ENCODE peak calls at places on chromosomes 3 and 15, in ten cellular contexts. One of them, this sample, is unnamed.

GRCh38 chr3:101825904-101826445 is 23.3 kb upstream of the NFKBIZ start:
- DNase-seq in esophagus muscularis mucosa: no peak
- DNase-seq in IMR-90: peak; percentile 45
- DNase-seq in endothelial cell of umbilical vein: peak; percentile 27
- DNase-seq in body of pancreas: no peak
- DNase-seq in GM23338: no peak
- DNase-seq in upper lobe of right lung: no peak
- DNase-seq in fibroblast of lung: peak; percentile 24
- DNase-seq in mammary epithelial cell: no peak
- DNase-seq in uterus: no peak
- DNase-seq in this sample: no peak

GRCh38 chr3:184676927-184677326 is 34.9 kb downstream of the MAGEF1 start:
- DNase-seq in esophagus muscularis mucosa: no peak
- DNase-seq in IMR-90: no peak
- DNase-seq in endothelial cell of umbilical vein: no peak
- DNase-seq in body of pancreas: no peak
- DNase-seq in GM23338: no peak
- DNase-seq in upper lobe of right lung: no peak
- DNase-seq in fibroblast of lung: no peak
- DNase-seq in mammary epithelial cell: no peak
- DNase-seq in uterus: no peak
- DNase-seq in this sample: no peak

GRCh38 chr3:137205394-137206060 is 247.7 kb downstream of the IL20RB start:
- DNase-seq in esophagus muscularis mucosa: no peak
- DNase-seq in IMR-90: peak; percentile 18
- DNase-seq in endothelial cell of umbilical vein: no peak
- DNase-seq in body of pancreas: no peak
- DNase-seq in GM23338: no peak
- DNase-seq in upper lobe of right lung: no peak
- DNase-seq in fibroblast of lung: no peak
- DNase-seq in mammary epithelial cell: no peak
- DNase-seq in uterus: no peak
- DNase-seq in this sample: no peak

GRCh38 chr15:54803139-54803808 is 393.5 kb downstream of the RSL24D1 start:
- DNase-seq in esophagus muscularis mucosa: no peak
- DNase-seq in IMR-90: peak; percentile 0
- DNase-seq in endothelial cell of umbilical vein: no peak
- DNase-seq in body of pancreas: no peak
- DNase-seq in GM23338: no peak
- DNase-seq in upper lobe of right lung: no peak
- DNase-seq in fibroblast of lung: peak; percentile 58
- DNase-seq in mammary epithelial cell: peak; percentile 0
- DNase-seq in uterus: no peak
- DNase-seq in this sample: peak; percentile 72

GRCh38 chr3:49133226-49133951 is 539 bp upstream of the LAMB2 start:
- DNase-seq in esophagus muscularis mucosa: peak; percentile 94
- DNase-seq in IMR-90: peak; percentile 85
- DNase-seq in endothelial cell of umbilical vein: peak; percentile 92
- DNase-seq in body of pancreas: peak; percentile 86
- DNase-seq in GM23338: peak; percentile 94
- DNase-seq in upper lobe of right lung: peak; percentile 90
- DNase-seq in fibroblast of lung: peak; percentile 89
- DNase-seq in mammary epithelial cell: peak; percentile 84
- DNase-seq in uterus: peak; percentile 87
- DNase-seq in this sample: peak; percentile 85

GRCh38 chr3:177089120-177089519 is 108.2 kb downstream of the TBL1XR1 start:
- DNase-seq in esophagus muscularis mucosa: no peak
- DNase-seq in IMR-90: no peak
- DNase-seq in endothelial cell of umbilical vein: no peak
- DNase-seq in body of pancreas: no peak
- DNase-seq in GM23338: peak; percentile 63
- DNase-seq in upper lobe of right lung: no peak
- DNase-seq in fibroblast of lung: no peak
- DNase-seq in mammary epithelial cell: no peak
- DNase-seq in uterus: no peak
- DNase-seq in this sample: no peak

GRCh38 chr3:72489916-72490315 is 358.3 kb downstream of the SHQ1 start:
- DNase-seq in esophagus muscularis mucosa: no peak
- DNase-seq in IMR-90: no peak
- DNase-seq in endothelial cell of umbilical vein: no peak
- DNase-seq in body of pancreas: no peak
- DNase-seq in GM23338: no peak
- DNase-seq in upper lobe of right lung: no peak
- DNase-seq in fibroblast of lung: no peak
- DNase-seq in mammary epithelial cell: no peak
- DNase-seq in uterus: no peak
- DNase-seq in this sample: no peak

GRCh38 chr3:108008106-108008505 is 82.7 kb downstream of the CD47 start:
- DNase-seq in esophagus muscularis mucosa: no peak
- DNase-seq in IMR-90: no peak
- DNase-seq in endothelial cell of umbilical vein: no peak
- DNase-seq in body of pancreas: no peak
- DNase-seq in GM23338: no peak
- DNase-seq in upper lobe of right lung: no peak
- DNase-seq in fibroblast of lung: no peak
- DNase-seq in mammary epithelial cell: no peak
- DNase-seq in uterus: no peak
- DNase-seq in this sample: no peak

GRCh38 chr3:69296995-69297394 is 88.9 kb downstream of the FRMD4B start:
- DNase-seq in esophagus muscularis mucosa: no peak
- DNase-seq in IMR-90: no peak
- DNase-seq in endothelial cell of umbilical vein: no peak
- DNase-seq in body of pancreas: no peak
- DNase-seq in GM23338: no peak
- DNase-seq in upper lobe of right lung: no peak
- DNase-seq in fibroblast of lung: no peak
- DNase-seq in mammary epithelial cell: no peak
- DNase-seq in uterus: no peak
- DNase-seq in this sample: no peak
- H3K36me3 ChIP-seq in esophagus muscularis mucosa: no peaks in the 10 kb centered on the region
- H3K36me3 ChIP-seq in IMR-90: no peaks in the 10 kb centered on the region
- H3K36me3 ChIP-seq in endothelial cell of umbilical vein: peaks cover 24% of the 10 kb centered on the region
- H3K36me3 ChIP-seq in body of pancreas: no peaks in the 10 kb centered on the region
- H3K36me3 ChIP-seq in GM23338: no peaks in the 10 kb centered on the region
- H3K36me3 ChIP-seq in upper lobe of right lung: peaks cover 53% of the 10 kb centered on the region
- H3K36me3 ChIP-seq in fibroblast of lung: no peaks in the 10 kb centered on the region
- H3K36me3 ChIP-seq in mammary epithelial cell: peaks cover 12% of the 10 kb centered on the region
- H3K36me3 ChIP-seq in uterus: no peaks in the 10 kb centered on the region
- H3K36me3 ChIP-seq in this sample: no peaks in the 10 kb centered on the region

GRCh38 chr3:8303466-8303865 is 198.2 kb upstream of the LMCD1 start:
- DNase-seq in esophagus muscularis mucosa: peak; percentile 19
- DNase-seq in IMR-90: peak; percentile 2
- DNase-seq in endothelial cell of umbilical vein: no peak
- DNase-seq in body of pancreas: no peak
- DNase-seq in GM23338: no peak
- DNase-seq in upper lobe of right lung: no peak
- DNase-seq in fibroblast of lung: no peak
- DNase-seq in mammary epithelial cell: no peak
- DNase-seq in uterus: no peak
- DNase-seq in this sample: no peak
- TF ChIP-seq CTCF in esophagus muscularis mucosa: no peak
- TF ChIP-seq CTCF in IMR-90: no peak
- TF ChIP-seq CTCF in endothelial cell of umbilical vein: no peak
- TF ChIP-seq CTCF in body of pancreas: no peak
- TF ChIP-seq CTCF in GM23338: no peak
- TF ChIP-seq CTCF in upper lobe of right lung: no peak
- TF ChIP-seq CTCF in fibroblast of lung: no peak
- TF ChIP-seq CTCF in mammary epithelial cell: no peak
- TF ChIP-seq CTCF in uterus: no peak
- TF ChIP-seq CTCF in this sample: no peak

GRCh38 chr15:42723068-42723467 is 13.9 kb downstream of the CDAN1 start:
- DNase-seq in esophagus muscularis mucosa: no peak
- DNase-seq in IMR-90: no peak
- DNase-seq in endothelial cell of umbilical vein: peak; percentile 13
- DNase-seq in body of pancreas: no peak
- DNase-seq in GM23338: peak; percentile 44
- DNase-seq in upper lobe of right lung: no peak
- DNase-seq in fibroblast of lung: peak; percentile 12
- DNase-seq in mammary epithelial cell: no peak
- DNase-seq in uterus: no peak
- DNase-seq in this sample: no peak

GRCh38 chr15:42724276-42724675 is 12.7 kb downstream of the CDAN1 start:
- DNase-seq in esophagus muscularis mucosa: no peak
- DNase-seq in IMR-90: no peak
- DNase-seq in endothelial cell of umbilical vein: no peak
- DNase-seq in body of pancreas: no peak
- DNase-seq in GM23338: no peak
- DNase-seq in upper lobe of right lung: no peak
- DNase-seq in fibroblast of lung: no peak
- DNase-seq in mammary epithelial cell: no peak
- DNase-seq in uterus: no peak
- DNase-seq in this sample: no peak

GRCh38 chr15:42727740-42728355 is 9.1 kb downstream of the CDAN1 start:
- DNase-seq in esophagus muscularis mucosa: no peak
- DNase-seq in IMR-90: no peak
- DNase-seq in endothelial cell of umbilical vein: no peak
- DNase-seq in body of pancreas: no peak
- DNase-seq in GM23338: no peak
- DNase-seq in upper lobe of right lung: peak; percentile 80
- DNase-seq in fibroblast of lung: no peak
- DNase-seq in mammary epithelial cell: no peak
- DNase-seq in uterus: no peak
- DNase-seq in this sample: no peak

GRCh38 chr15:42726114-42726513 is 10.8 kb downstream of the CDAN1 start:
- DNase-seq in esophagus muscularis mucosa: no peak
- DNase-seq in IMR-90: no peak
- DNase-seq in endothelial cell of umbilical vein: no peak
- DNase-seq in body of pancreas: no peak
- DNase-seq in GM23338: no peak
- DNase-seq in upper lobe of right lung: no peak
- DNase-seq in fibroblast of lung: no peak
- DNase-seq in mammary epithelial cell: no peak
- DNase-seq in uterus: no peak
- DNase-seq in this sample: no peak

DNA sequence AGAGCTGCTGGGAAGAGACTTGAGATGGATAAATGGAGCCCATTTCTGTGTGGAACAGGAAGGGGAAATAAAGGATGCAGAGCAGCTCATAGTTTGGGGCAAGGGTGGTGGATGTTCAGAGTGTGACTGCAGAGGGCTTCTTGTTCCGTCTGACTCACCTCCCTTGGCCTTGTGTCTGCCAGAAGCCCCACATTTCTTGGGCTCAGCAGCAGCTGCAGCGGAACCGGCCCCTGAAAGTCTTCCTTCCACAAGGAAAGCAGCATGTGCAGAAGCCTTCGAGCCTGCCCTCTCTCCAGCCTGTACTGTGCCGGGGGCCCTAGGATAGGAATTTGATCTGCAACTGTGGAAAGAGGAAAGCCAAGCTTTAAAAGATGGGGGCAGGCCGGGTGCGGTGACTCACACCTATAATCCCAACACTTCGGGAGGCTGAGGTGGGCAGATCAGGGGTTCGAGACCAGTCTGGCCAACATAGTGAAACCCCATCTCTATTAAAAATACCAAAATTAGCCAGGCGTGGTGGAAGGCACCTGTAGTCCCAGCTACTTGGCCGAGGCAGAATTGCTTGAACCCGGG is 11.5 kb downstream of the CDAN1 start:
- DNase-seq in esophagus muscularis mucosa: no peak
- DNase-seq in IMR-90: no peak
- DNase-seq in endothelial cell of umbilical vein: no peak
- DNase-seq in body of pancreas: no peak
- DNase-seq in GM23338: no peak
- DNase-seq in upper lobe of right lung: no peak
- DNase-seq in fibroblast of lung: no peak
- DNase-seq in mammary epithelial cell: no peak
- DNase-seq in uterus: no peak
- DNase-seq in this sample: no peak
- H3K36me3 ChIP-seq in esophagus muscularis mucosa: peaks cover 100% of the 10 kb centered on the region
- H3K36me3 ChIP-seq in IMR-90: peaks cover 66% of the 10 kb centered on the region
- H3K36me3 ChIP-seq in endothelial cell of umbilical vein: peaks cover 55% of the 10 kb centered on the region
- H3K36me3 ChIP-seq in body of pancreas: peaks cover 32% of the 10 kb centered on the region
- H3K36me3 ChIP-seq in GM23338: peaks cover 17% of the 10 kb centered on the region
- H3K36me3 ChIP-seq in upper lobe of right lung: peaks cover 95% of the 10 kb centered on the region
- H3K36me3 ChIP-seq in fibroblast of lung: peaks cover 28% of the 10 kb centered on the region
- H3K36me3 ChIP-seq in mammary epithelial cell: peaks cover 20% of the 10 kb centered on the region
- H3K36me3 ChIP-seq in uterus: no peaks in the 10 kb centered on the region
- H3K36me3 ChIP-seq in this sample: peaks cover 56% of the 10 kb centered on the region

GRCh38 chr3:150761831-150762661 is 923 bp downstream of the SIAH2 start:
- DNase-seq in esophagus muscularis mucosa: peak; percentile 93
- DNase-seq in IMR-90: peak; percentile 56
- DNase-seq in endothelial cell of umbilical vein: peak; percentile 69
- DNase-seq in body of pancreas: peak; percentile 58
- DNase-seq in GM23338: peak; percentile 81
- DNase-seq in upper lobe of right lung: peak; percentile 71
- DNase-seq in fibroblast of lung: peak; percentile 64
- DNase-seq in mammary epithelial cell: peak; percentile 60
- DNase-seq in uterus: peak; percentile 54
- DNase-seq in this sample: peak; percentile 47

GRCh38 chr3:150764607-150765366 is 1.8 kb upstream of the SIAH2 start:
- DNase-seq in esophagus muscularis mucosa: no peak
- DNase-seq in IMR-90: no peak
- DNase-seq in endothelial cell of umbilical vein: no peak
- DNase-seq in body of pancreas: no peak
- DNase-seq in GM23338: no peak
- DNase-seq in upper lobe of right lung: no peak
- DNase-seq in fibroblast of lung: no peak
- DNase-seq in mammary epithelial cell: no peak
- DNase-seq in uterus: no peak
- DNase-seq in this sample: no peak

GRCh38 chr3:150763841-150764483 is 993 bp upstream of the SIAH2 start:
- DNase-seq in esophagus muscularis mucosa: peak; percentile 93
- DNase-seq in IMR-90: peak; percentile 54
- DNase-seq in endothelial cell of umbilical vein: no peak
- DNase-seq in body of pancreas: peak; percentile 73
- DNase-seq in GM23338: peak; percentile 61
- DNase-seq in upper lobe of right lung: peak; percentile 86
- DNase-seq in fibroblast of lung: peak; percentile 65
- DNase-seq in mammary epithelial cell: no peak
- DNase-seq in uterus: peak; percentile 66
- DNase-seq in this sample: no peak

GRCh38 chr3:150762662-150763121 is 277 bp downstream of the SIAH2 start:
- DNase-seq in esophagus muscularis mucosa: no peak
- DNase-seq in IMR-90: no peak
- DNase-seq in endothelial cell of umbilical vein: no peak
- DNase-seq in body of pancreas: peak; percentile 28
- DNase-seq in GM23338: no peak
- DNase-seq in upper lobe of right lung: no peak
- DNase-seq in fibroblast of lung: no peak
- DNase-seq in mammary epithelial cell: no peak
- DNase-seq in uterus: no peak
- DNase-seq in this sample: no peak

DNA sequence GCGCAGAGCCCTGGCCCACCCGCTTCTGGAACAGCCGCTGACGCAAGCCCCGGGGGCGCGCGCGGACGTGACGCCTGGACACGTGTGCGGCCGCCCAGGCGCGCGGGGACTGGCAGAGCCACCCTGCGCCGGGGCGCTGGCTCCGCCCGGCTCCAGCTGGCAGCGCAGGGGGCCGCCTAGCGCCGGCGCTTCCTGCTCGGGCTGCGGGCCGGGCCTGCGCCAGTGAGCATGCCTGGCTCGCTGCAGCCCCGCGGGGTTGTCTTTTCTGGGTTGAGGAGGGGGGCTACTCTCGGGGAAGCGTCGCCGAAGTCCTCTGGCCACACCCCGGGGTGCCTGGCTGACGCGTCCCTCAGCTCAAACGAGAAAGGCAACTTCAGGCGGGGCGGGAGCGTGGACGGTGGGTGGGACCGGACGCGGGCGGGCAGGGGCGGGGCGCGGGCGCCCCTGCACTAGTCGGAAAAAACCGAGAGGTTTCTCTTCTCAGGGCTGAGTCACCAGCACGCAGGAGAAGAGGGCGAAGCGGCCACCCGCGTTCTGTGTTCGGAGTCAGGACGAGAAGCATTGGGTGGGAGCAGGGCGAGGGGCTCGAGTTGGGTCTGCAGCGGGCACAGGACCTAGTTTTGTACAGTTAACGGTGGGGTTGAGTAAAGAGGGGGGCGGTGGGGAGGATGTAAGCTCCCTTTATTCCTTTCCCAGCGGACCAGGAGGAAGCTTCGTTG is at the start of gene SIAH2:
- DNase-seq in esophagus muscularis mucosa: peak; percentile 98
- DNase-seq in IMR-90: peak; percentile 93
- DNase-seq in endothelial cell of umbilical vein: peak; percentile 94
- DNase-seq in body of pancreas: peak; percentile 91
- DNase-seq in GM23338: peak; percentile 83
- DNase-seq in upper lobe of right lung: peak; percentile 96
- DNase-seq in fibroblast of lung: peak; percentile 95
- DNase-seq in mammary epithelial cell: peak; percentile 95
- DNase-seq in uterus: peak; percentile 91
- DNase-seq in this sample: peak; percentile 91
- TF ChIP-seq CTCF in esophagus muscularis mucosa: no peak
- TF ChIP-seq CTCF in IMR-90: peak; percentile 11
- TF ChIP-seq CTCF in endothelial cell of umbilical vein: no peak
- TF ChIP-seq CTCF in body of pancreas: no peak
- TF ChIP-seq CTCF in GM23338: no peak
- TF ChIP-seq CTCF in upper lobe of right lung: no peak
- TF ChIP-seq CTCF in fibroblast of lung: no peak
- TF ChIP-seq CTCF in mammary epithelial cell: no peak
- TF ChIP-seq CTCF in uterus: peak; percentile 5
- TF ChIP-seq CTCF in this sample: no peak